ENCODE peak calls at places on chromosome 18, in four cellular contexts. K, B, Q and S are unnamed samples.
A peak's percentile ranks its signal among the peaks of the same experiment; 100 is the strongest.

GRCh38 chr18:70463085-70463484 is 174.2 kb downstream of the SOCS6 start:
- DNase-seq in K (no peak), B (no peak), Q (no peak), S (no peak)

GRCh38 chr18:57863706-57864105 is 60.6 kb upstream of the ATP8B1 start:
- DNase-seq in K (no peak), B (no peak), Q (no peak), S (no peak)

GRCh38 chr18:63534615-63535014 is 7.6 kb upstream of the SERPINB12 start:
- DNase-seq in K (no peak), B (no peak), Q (no peak), S (peak; percentile 28)

GRCh38 chr18:5276947-5277346 is 18.6 kb downstream of the ZBTB14 start:
- DNase-seq in K (no peak), B (no peak), Q (no peak), S (no peak)

GRCh38 chr18:22324191-22325131 is 93.3 kb downstream of the CTAGE1 start:
- DNase-seq in K (no peak), B (peak; percentile 72), Q (no peak), S (no peak)

GRCh38 chr18:73503326-73503725 is 635.5 kb upstream of the NETO1 start:
- DNase-seq in K (no peak), B (no peak), Q (no peak), S (no peak)

GRCh38 chr18:10318686-10318960 is 135.8 kb upstream of the APCDD1 start:
- DNase-seq in K (no peak), B (no peak), Q (no peak), S (no peak)

GRCh38 chr18:519019-519879 is 18.7 kb upstream of the COLEC12 start:
- DNase-seq in K (no peak), B (peak; percentile 81), Q (peak; percentile 40), S (peak; percentile 75)

GRCh38 chr18:57352271-57352701 is at the start of gene ST8SIA3:
- DNase-seq in K (no peak), B (no peak), Q (no peak), S (no peak)

GRCh38 chr18:63824220-63824525 is 49.0 kb downstream of the SERPINB7 start:
- DNase-seq in K (no peak), B (no peak), Q (no peak), S (no peak)

GRCh38 chr18:79200546-79201268 is 131.5 kb downstream of the ATP9B start:
- DNase-seq in K (no peak), B (peak; percentile 9), Q (no peak), S (peak; percentile 52)

GRCh38 chr18:62044490-62045000 is 142.3 kb downstream of the PIGN start:
- DNase-seq in K (no peak), B (no peak), Q (no peak), S (no peak)

GRCh38 chr18:80009661-80010550 is 21.5 kb upstream of the TXNL4A start:
- DNase-seq in K (peak; percentile 82), B (peak; percentile 38), Q (peak; percentile 46), S (peak; percentile 27)

GRCh38 chr18:69588301-69588700 is 187.6 kb downstream of the DOK6 start:
- DNase-seq in K (peak; percentile 3), B (no peak), Q (no peak), S (no peak)

GRCh38 chr18:47215554-47216138 is 35.8 kb downstream of the SKOR2 start:
- DNase-seq in K (peak; percentile 64), B (peak; percentile 47), Q (peak; percentile 11), S (peak; percentile 57)

GRCh38 chr18:9204659-9205058 is 68.1 kb downstream of the ANKRD12 start:
- DNase-seq in K (no peak), B (no peak), Q (no peak), S (no peak)

GRCh38 chr18:46182633-46183401 is 78.6 kb downstream of the HAUS1 start:
- DNase-seq in K (no peak), B (no peak), Q (no peak), S (no peak)

GRCh38 chr18:55301836-55302235 is 286.2 kb downstream of the TCF4 start:
- DNase-seq in K (no peak), B (no peak), Q (peak; percentile 14), S (no peak)

GRCh38 chr18:37294951-37295350 is 270.6 kb downstream of the CELF4 start:
- DNase-seq in K (peak; percentile 45), B (peak; percentile 5), Q (peak; percentile 57), S (peak; percentile 25)

GRCh38 chr18:69469444-69469919 is 68.8 kb downstream of the DOK6 start:
- DNase-seq in K (peak; percentile 68), B (no peak), Q (peak; percentile 18), S (peak; percentile 47)

GRCh38 chr18:56451188-56451587 is 187.2 kb downstream of the TXNL1 start:
- DNase-seq in K (no peak), B (no peak), Q (no peak), S (no peak)

GRCh38 chr18:54147439-54147838 is 77.0 kb downstream of the MBD2 start:
- DNase-seq in K (no peak), B (no peak), Q (no peak), S (no peak)

GRCh38 chr18:9711361-9712129 is 3.4 kb downstream of the RAB31 start:
- DNase-seq in K (no peak), B (no peak), Q (no peak), S (peak; percentile 78)

GRCh38 chr18:58525517-58525916 is 103.4 kb downstream of the ALPK2 start:
- DNase-seq in K (no peak), B (no peak), Q (no peak), S (no peak)

GRCh38 chr18:76670564-76671288 is 151.6 kb upstream of the ZNF236 start:
- DNase-seq in K (no peak), B (no peak), Q (no peak), S (no peak)

GRCh38 chr18:27752944-27753343 is 424.0 kb downstream of the CDH2 start:
- DNase-seq in K (no peak), B (no peak), Q (no peak), S (no peak)

GRCh38 chr18:47036298-47036874 is 965 bp upstream of the ELOA2 start:
- DNase-seq in K (peak; percentile 29), B (peak; percentile 6), Q (peak; percentile 28), S (peak; percentile 22)

GRCh38 chr18:10516078-10516477 is 9.7 kb upstream of the NAPG start:
- DNase-seq in K (no peak), B (no peak), Q (no peak), S (no peak)

GRCh38 chr18:39448942-39449341 is 1883.3 kb upstream of the CELF4 start:
- DNase-seq in K (no peak), B (peak; percentile 97), Q (no peak), S (no peak)
- TF ChIP-seq MYC in K (no peak), B (no peak), Q (no peak), S (no peak)

DNA sequence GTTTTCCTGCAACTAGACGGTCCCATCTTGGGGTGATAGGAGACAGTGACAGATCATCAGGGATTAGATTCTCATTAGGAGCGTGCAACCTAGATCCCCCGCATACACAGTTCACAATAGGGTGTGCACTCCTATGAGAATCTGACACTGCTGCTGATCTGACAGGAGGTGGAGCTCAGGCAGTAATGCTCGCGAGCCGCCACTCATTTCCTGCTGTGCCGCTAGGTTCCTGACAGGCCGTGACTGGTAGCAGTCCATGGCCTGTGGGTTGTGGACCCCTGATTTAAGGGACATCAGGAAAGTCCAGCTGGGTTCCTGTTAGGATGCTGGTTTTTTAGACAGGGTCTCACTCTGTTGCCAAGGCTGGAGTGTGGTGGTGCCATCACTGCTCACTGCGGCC is 48.7 kb downstream of the PTPRM start:
- DNase-seq in K (no peak), B (no peak), Q (no peak), S (no peak)
- TF ChIP-seq MYC in K (no peak), B (no peak), Q (no peak), S (no peak)

GRCh38 chr18:50190236-50190635 is 4.7 kb downstream of the MYO5B start:
- DNase-seq in K (no peak), B (no peak), Q (no peak), S (no peak)
- TF ChIP-seq MYC in K (no peak), B (no peak), Q (no peak), S (no peak)

GRCh38 chr18:38368246-38368645 is 802.6 kb upstream of the CELF4 start:
- DNase-seq in K (no peak), B (no peak), Q (no peak), S (no peak)

GRCh38 chr18:38369772-38370690 is 804.4 kb upstream of the CELF4 start:
- DNase-seq in K (no peak), B (no peak), Q (no peak), S (no peak)

GRCh38 chr18:38362286-38362792 is 796.7 kb upstream of the CELF4 start:
- DNase-seq in K (no peak), B (no peak), Q (no peak), S (no peak)

GRCh38 chr18:38368886-38369285 is 803.3 kb upstream of the CELF4 start:
- DNase-seq in K (no peak), B (no peak), Q (no peak), S (no peak)

DNA sequence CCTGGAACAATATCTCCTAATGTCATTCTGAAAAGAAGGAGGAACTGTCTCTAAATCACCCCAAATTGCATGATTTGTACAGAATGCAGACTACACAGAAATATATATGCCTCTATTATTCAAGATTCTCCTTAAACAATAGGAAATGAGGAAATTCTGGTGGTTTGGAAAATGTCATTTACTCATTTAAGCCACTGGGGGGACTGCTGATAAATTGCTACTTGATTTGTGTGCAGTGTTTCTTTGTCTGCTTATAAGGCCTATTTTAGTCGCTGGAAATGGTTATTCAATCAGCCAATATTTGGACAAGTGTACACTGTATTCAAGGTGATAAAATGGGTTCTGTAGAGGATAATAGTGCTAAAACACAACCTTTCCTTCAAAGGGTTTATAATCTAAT is 801.9 kb upstream of the CELF4 start:
- DNase-seq in K (no peak), B (no peak), Q (no peak), S (no peak)
- TF ChIP-seq MYC in K (no peak), B (no peak), Q (no peak), S (no peak)

GRCh38 chr18:24560511-24560981 is 100.1 kb downstream of the HRH4 start:
- DNase-seq in K (no peak), B (no peak), Q (no peak), S (no peak)
- TF ChIP-seq MYC in K (no peak), B (no peak), Q (no peak), S (no peak)

DNA sequence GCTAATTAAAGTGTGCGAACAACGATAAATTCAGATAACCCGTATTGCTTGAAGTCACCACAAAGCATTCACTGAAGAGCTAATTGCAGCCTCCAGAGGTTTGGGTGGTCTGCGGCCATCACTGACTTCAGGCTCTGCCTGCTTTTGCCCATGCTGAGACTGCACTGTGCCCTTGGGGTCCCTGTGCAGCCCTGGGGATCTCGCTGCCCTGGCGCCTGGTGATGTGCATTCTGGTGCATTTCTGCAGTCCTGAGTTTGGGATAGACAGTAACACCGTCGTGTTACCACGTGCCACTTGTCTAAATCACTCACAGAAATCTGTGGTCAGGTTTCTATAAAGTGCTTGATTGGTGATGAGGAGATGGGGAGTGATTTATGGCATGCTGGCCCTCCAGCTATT is 27.6 kb downstream of the LDLRAD4 start:
- DNase-seq in K (no peak), B (no peak), Q (no peak), S (no peak)
- TF ChIP-seq MYC in K (no peak), B (no peak), Q (no peak), S (no peak)

GRCh38 chr18:13566941-13567762 is 159.2 kb downstream of the FAM210A start:
- DNase-seq in K (no peak), B (no peak), Q (no peak), S (no peak)
- TF ChIP-seq MYC in K (no peak), B (no peak), Q (no peak), S (no peak)